ENCODE peak calls at places on chromosomes 11 and 22, in four cellular contexts. P is WTC11, A is K562, U is H1. K is an unnamed sample.

GRCh38 chr11:1518301-1518700 is 31.7 kb upstream of the MOB2 start:
- DNase-seq in P (no peak), A (no peak), U (no peak), K (no peak)

GRCh38 chr11:64355078-64355940 is 3.7 kb upstream of the RPS6KA4 start:
- DNase-seq in P (peak; percentile 85), A (peak; percentile 92), U (peak; percentile 77), K (peak; percentile 89)

GRCh38 chr11:133920109-133920990 is 36.4 kb downstream of the IGSF9B start:
- DNase-seq in P (no peak), A (no peak), U (no peak), K (no peak)

GRCh38 chr22:40498454-40499186 is 128.2 kb downstream of the SGSM3 start:
- DNase-seq in P (no peak), A (peak; percentile 11), U (peak; percentile 49), K (no peak)

GRCh38 chr11:120079750-120080610 is 57.9 kb downstream of the TRIM29 start:
- DNase-seq in P (peak; percentile 68), A (peak; percentile 61), U (no peak), K (no peak)

GRCh38 chr11:19723572-19724342 is 11.1 kb downstream of the NAV2 start:
- DNase-seq in P (no peak), A (no peak), U (no peak), K (peak; percentile 85)

GRCh38 chr11:134995746-134996145 is 583.7 kb upstream of the B3GAT1 start:
- DNase-seq in P (no peak), A (no peak), U (no peak), K (no peak)

GRCh38 chr11:71407356-71407755 is 40.8 kb downstream of the DHCR7 start:
- DNase-seq in P (no peak), A (no peak), U (no peak), K (no peak)

GRCh38 chr11:76215946-76216345 is 9.6 kb upstream of the WNT11 start:
- DNase-seq in P (no peak), A (no peak), U (no peak), K (no peak)

GRCh38 chr11:18617688-18618340 is 16.3 kb downstream of the SPTY2D1 start:
- DNase-seq in P (no peak), A (no peak), U (no peak), K (no peak)

GRCh38 chr22:47713880-47714452 is 951.5 kb downstream of the TBC1D22A start:
- DNase-seq in P (no peak), A (peak; percentile 12), U (no peak), K (no peak)

GRCh38 chr11:36109850-36110606 is 166.2 kb downstream of the LDLRAD3 start:
- DNase-seq in P (peak; percentile 47), A (no peak), U (peak; percentile 62), K (no peak)

GRCh38 chr11:102989379-102990047 is 34.0 kb upstream of the MMP13 start:
- DNase-seq in P (no peak), A (no peak), U (no peak), K (no peak)

GRCh38 chr22:32475428-32476010 is 908 bp downstream of the FBXO7 start:
- DNase-seq in P (no peak), A (no peak), U (no peak), K (peak; percentile 23)

GRCh38 chr11:67269401-67270255 is 3.4 kb downstream of the GRK2 start:
- DNase-seq in P (peak; percentile 8), A (no peak), U (no peak), K (no peak)

GRCh38 chr11:20360650-20361049 is 2.9 kb upstream of the HTATIP2 start:
- DNase-seq in P (no peak), A (no peak), U (no peak), K (no peak)

GRCh38 chr11:104352036-104352435 is 188.1 kb upstream of the PDGFD start:
- DNase-seq in P (no peak), A (no peak), U (no peak), K (no peak)

GRCh38 chr22:39528681-39529486 is 3.7 kb downstream of the RPS19BP1 start:
- DNase-seq in P (peak; percentile 94), A (peak; percentile 54), U (peak; percentile 89), K (peak; percentile 77)

GRCh38 chr11:74072286-74072685 is 63.4 kb upstream of the UCP3 start:
- DNase-seq in P (no peak), A (no peak), U (no peak), K (no peak)

GRCh38 chr11:76654310-76654851 is 16.2 kb downstream of the LRRC32 start:
- DNase-seq in P (peak; percentile 2), A (peak; percentile 83), U (no peak), K (no peak)

GRCh38 chr11:129451524-129451923 is 75.9 kb downstream of the BARX2 start:
- DNase-seq in P (no peak), A (no peak), U (no peak), K (no peak)

GRCh38 chr11:63613517-63614135 is 607 bp downstream of the PLAAT3 start:
- DNase-seq in P (peak; percentile 68), A (peak; percentile 32), U (peak; percentile 39), K (peak; percentile 74)

GRCh38 chr11:17767914-17768313 is 33.3 kb downstream of the KCNC1 start:
- DNase-seq in P (no peak), A (no peak), U (no peak), K (no peak)

GRCh38 chr11:64814712-64815187 is 4.4 kb upstream of the MEN1 start:
- DNase-seq in P (no peak), A (no peak), U (no peak), K (no peak)

GRCh38 chr22:45537734-45538181 is 35.1 kb downstream of the FBLN1 start:
- DNase-seq in P (no peak), A (no peak), U (no peak), K (peak; percentile 66)

GRCh38 chr11:121297872-121298271 is 5.3 kb downstream of the SC5D start:
- DNase-seq in P (no peak), A (no peak), U (no peak), K (no peak)

GRCh38 chr22:28883917-28884753 is 763 bp downstream of the ZNRF3 start:
- DNase-seq in P (peak; percentile 63), A (peak; percentile 47), U (no peak), K (peak; percentile 74)

GRCh38 chr11:35006389-35007128 is 90.1 kb downstream of the PDHX start:
- DNase-seq in P (no peak), A (no peak), U (no peak), K (no peak)

GRCh38 chr22:44638966-44639739 is 62.9 kb upstream of the PRR5 start:
- DNase-seq in P (no peak), A (no peak), U (no peak), K (peak; percentile 65)

GRCh38 chr11:6328321-6328720 is 8.0 kb upstream of the CAVIN3 start:
- DNase-seq in P (no peak), A (no peak), U (no peak), K (no peak)

GRCh38 chr22:45319319-45319675 is 9.6 kb downstream of the FAM118A start:
- DNase-seq in P (no peak), A (no peak), U (no peak), K (peak; percentile 60)

GRCh38 chr22:28375761-28376534 is 303.7 kb downstream of the TTC28 start:
- DNase-seq in P (no peak), A (no peak), U (no peak), K (no peak)

GRCh38 chr11:116257871-116258270 is 514.9 kb downstream of the BUD13 start:
- DNase-seq in P (no peak), A (no peak), U (no peak), K (no peak)

GRCh38 chr11:126063510-126063858 is 818 bp upstream of the CDON start:
- DNase-seq in P (no peak), A (no peak), U (no peak), K (no peak)

GRCh38 chr22:32864041-32864440 is 62.5 kb downstream of the TIMP3 start:
- DNase-seq in P (no peak), A (no peak), U (no peak), K (no peak)

GRCh38 chr11:66607126-66607834 is 9.2 kb upstream of the RBM14 start:
- DNase-seq in P (no peak), A (no peak), U (no peak), K (no peak)

GRCh38 chr11:44849922-44850321 is 100.8 kb downstream of the TP53I11 start:
- DNase-seq in P (no peak), A (no peak), U (no peak), K (no peak)

GRCh38 chr11:44229664-44230063 is 80.3 kb downstream of the ALX4 start:
- DNase-seq in P (no peak), A (no peak), U (no peak), K (no peak)

DNA sequence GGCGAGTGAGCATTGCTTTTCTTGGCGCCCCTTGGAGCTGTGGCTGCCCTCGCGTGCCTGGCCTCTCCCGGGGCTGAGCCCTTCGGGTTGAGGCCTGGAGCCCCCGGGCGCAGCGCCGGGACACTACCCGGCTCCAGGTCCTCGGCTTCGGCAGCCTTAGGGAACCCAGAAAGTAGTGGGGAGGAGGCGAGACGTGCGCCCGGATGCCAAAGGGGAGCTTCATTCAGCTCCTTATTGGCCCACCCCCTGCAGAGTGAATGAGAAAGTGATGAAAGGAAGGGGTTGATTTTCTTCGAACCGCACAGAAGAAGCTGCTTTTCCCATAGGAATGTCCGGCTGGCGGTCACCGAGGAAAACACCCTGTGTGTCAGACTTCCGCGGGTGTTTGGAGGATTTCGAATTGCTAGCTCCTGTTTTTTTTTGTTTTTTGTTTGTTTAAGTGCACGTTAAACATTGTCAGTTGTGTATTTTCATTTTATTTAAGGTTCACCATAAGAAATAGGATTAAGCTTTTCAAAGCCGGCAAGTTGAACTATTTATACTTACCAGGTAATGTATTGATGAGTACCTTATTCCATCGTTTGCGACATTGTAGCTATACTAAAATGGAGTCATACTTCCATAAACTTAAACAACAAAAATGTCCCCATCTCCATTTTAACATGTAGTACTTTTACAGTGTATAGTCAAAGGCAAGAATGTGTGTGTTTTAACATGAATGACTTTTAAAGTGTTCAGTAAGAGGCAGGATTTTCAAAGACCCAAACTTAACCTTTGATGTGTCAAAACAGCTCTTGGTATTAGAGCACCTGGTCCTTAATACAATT is 860 bp upstream of the EIF4G2 start:
- DNase-seq in P (peak; percentile 69), A (peak; percentile 37), U (peak; percentile 34), K (no peak)
- TF ChIP-seq TEAD4 in P (no peak), A (no peak), U (no peak), K (no peak)

GRCh38 chr22:24494535-24495364 is at the start of gene UPB1:
- DNase-seq in P (peak; percentile 50), A (no peak), U (no peak), K (no peak)
- TF ChIP-seq TEAD4 in P (peak; percentile 97), A (no peak), U (no peak), K (no peak)

GRCh38 chr11:2788751-2789140 is 89.0 kb upstream of the KCNQ1OT1 start:
- DNase-seq in P (peak; percentile 7), A (no peak), U (no peak), K (no peak)
- TF ChIP-seq TEAD4 in P (no peak), A (no peak), U (no peak), K (no peak)

DNA sequence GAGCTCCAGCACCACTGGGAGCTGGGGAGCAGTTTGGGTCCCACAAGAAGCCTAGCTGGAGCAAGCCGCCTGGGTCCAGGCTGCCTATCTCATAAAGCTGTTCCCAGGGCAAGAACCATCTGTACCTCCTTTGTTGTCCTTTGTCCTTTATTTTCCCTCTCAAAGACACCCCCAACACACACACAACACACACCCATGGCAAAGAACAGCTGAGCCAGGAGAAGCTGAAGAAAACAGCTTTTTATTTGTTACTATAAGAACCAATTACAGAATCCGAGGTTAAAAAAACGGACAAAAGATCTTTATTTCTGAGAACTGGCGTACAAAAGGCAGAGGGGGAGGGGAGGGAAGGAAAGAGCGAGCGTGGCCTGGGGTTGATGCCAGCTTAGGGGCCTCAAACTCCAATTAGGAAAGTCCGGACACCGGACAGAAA is 1.7 kb upstream of the TUT1 start:
- DNase-seq in P (no peak), A (no peak), U (no peak), K (no peak)
- TF ChIP-seq TEAD4 in P (no peak), A (no peak), U (no peak), K (no peak)

K was measured in SK-N-SH.